ENCODE peak calls at places on chromosomes 7 and 10, in five cellular contexts. One of them, this sample, is unnamed.

GRCh38 chr7:82428186-82428961 is 15.2 kb downstream of the CACNA2D1 start:
- DNase-seq in OCI-LY7: no peak
- DNase-seq in AG10803: peak
- DNase-seq in Peyer's patch: no peak
- DNase-seq in left ventricle myocardium inferior: no peak
- DNase-seq in this sample: no peak

GRCh38 chr7:157495594-157495993 is 158.8 kb downstream of the DNAJB6 start:
- DNase-seq in OCI-LY7: no peak
- DNase-seq in AG10803: no peak
- DNase-seq in Peyer's patch: peak
- DNase-seq in left ventricle myocardium inferior: no peak
- DNase-seq in this sample: no peak

GRCh38 chr10:28332699-28333098 is 29.8 kb upstream of the MPP7 start:
- DNase-seq in OCI-LY7: peak
- DNase-seq in AG10803: no peak
- DNase-seq in Peyer's patch: no peak
- DNase-seq in left ventricle myocardium inferior: no peak
- DNase-seq in this sample: no peak

GRCh38 chr10:132591166-132591971 is 53.8 kb downstream of the INPP5A start:
- DNase-seq in OCI-LY7: no peak
- DNase-seq in AG10803: peak
- DNase-seq in Peyer's patch: peak
- DNase-seq in left ventricle myocardium inferior: peak
- DNase-seq in this sample: no peak

GRCh38 chr10:52256832-52257691 is 57.0 kb upstream of the DKK1 start:
- DNase-seq in OCI-LY7: no peak
- DNase-seq in AG10803: no peak
- DNase-seq in Peyer's patch: no peak
- DNase-seq in left ventricle myocardium inferior: no peak
- DNase-seq in this sample: peak

GRCh38 chr10:61994404-61995031 is 93.0 kb downstream of the ARID5B start:
- DNase-seq in OCI-LY7: no peak
- DNase-seq in AG10803: no peak
- DNase-seq in Peyer's patch: no peak
- DNase-seq in left ventricle myocardium inferior: no peak
- DNase-seq in this sample: no peak

GRCh38 chr7:158302274-158303070 is 285.2 kb downstream of the PTPRN2 start:
- DNase-seq in OCI-LY7: no peak
- DNase-seq in AG10803: no peak
- DNase-seq in Peyer's patch: peak
- DNase-seq in left ventricle myocardium inferior: no peak
- DNase-seq in this sample: no peak

GRCh38 chr10:131475043-131475442 is 163.5 kb upstream of the TCERG1L start:
- DNase-seq in OCI-LY7: no peak
- DNase-seq in AG10803: no peak
- DNase-seq in Peyer's patch: no peak
- DNase-seq in left ventricle myocardium inferior: no peak
- DNase-seq in this sample: no peak

GRCh38 chr7:122136033-122136432 is 8.0 kb downstream of the AASS start:
- DNase-seq in OCI-LY7: no peak
- DNase-seq in AG10803: peak
- DNase-seq in Peyer's patch: no peak
- DNase-seq in left ventricle myocardium inferior: no peak
- DNase-seq in this sample: no peak

GRCh38 chr10:43885842-43886241 is 237.2 kb upstream of the ZNF32 start:
- DNase-seq in OCI-LY7: peak
- DNase-seq in AG10803: no peak
- DNase-seq in Peyer's patch: no peak
- DNase-seq in left ventricle myocardium inferior: no peak
- DNase-seq in this sample: no peak

GRCh38 chr7:51950811-51951210 is 634.2 kb upstream of the COBL start:
- DNase-seq in OCI-LY7: no peak
- DNase-seq in AG10803: no peak
- DNase-seq in Peyer's patch: no peak
- DNase-seq in left ventricle myocardium inferior: no peak
- DNase-seq in this sample: no peak

GRCh38 chr10:73744690-73744994 is 470 bp downstream of the SEC24C start:
- DNase-seq in OCI-LY7: peak
- DNase-seq in AG10803: peak
- DNase-seq in Peyer's patch: peak
- DNase-seq in left ventricle myocardium inferior: no peak
- DNase-seq in this sample: peak

GRCh38 chr7:148503900-148504487 is 86.6 kb upstream of the C7orf33 start:
- DNase-seq in OCI-LY7: peak
- DNase-seq in AG10803: peak
- DNase-seq in Peyer's patch: no peak
- DNase-seq in left ventricle myocardium inferior: no peak
- DNase-seq in this sample: peak

GRCh38 chr7:151462306-151462779 is 22.4 kb upstream of the CRYGN start:
- DNase-seq in OCI-LY7: no peak
- DNase-seq in AG10803: no peak
- DNase-seq in Peyer's patch: no peak
- DNase-seq in left ventricle myocardium inferior: no peak
- DNase-seq in this sample: no peak

GRCh38 chr7:104900525-104900924 is 113.5 kb upstream of the KMT2E start:
- DNase-seq in OCI-LY7: no peak
- DNase-seq in AG10803: no peak
- DNase-seq in Peyer's patch: no peak
- DNase-seq in left ventricle myocardium inferior: no peak
- DNase-seq in this sample: no peak

GRCh38 chr10:74502963-74503608 is 323.3 kb upstream of the KAT6B start:
- DNase-seq in OCI-LY7: no peak
- DNase-seq in AG10803: peak
- DNase-seq in Peyer's patch: no peak
- DNase-seq in left ventricle myocardium inferior: no peak
- DNase-seq in this sample: no peak

GRCh38 chr10:51770719-51771118 is 71.3 kb upstream of the CSTF2T start:
- DNase-seq in OCI-LY7: no peak
- DNase-seq in AG10803: peak
- DNase-seq in Peyer's patch: no peak
- DNase-seq in left ventricle myocardium inferior: no peak
- DNase-seq in this sample: no peak

GRCh38 chr10:132877473-132877872 is 64.9 kb downstream of the CFAP46 start:
- DNase-seq in OCI-LY7: no peak
- DNase-seq in AG10803: no peak
- DNase-seq in Peyer's patch: peak
- DNase-seq in left ventricle myocardium inferior: no peak
- DNase-seq in this sample: no peak

DNA sequence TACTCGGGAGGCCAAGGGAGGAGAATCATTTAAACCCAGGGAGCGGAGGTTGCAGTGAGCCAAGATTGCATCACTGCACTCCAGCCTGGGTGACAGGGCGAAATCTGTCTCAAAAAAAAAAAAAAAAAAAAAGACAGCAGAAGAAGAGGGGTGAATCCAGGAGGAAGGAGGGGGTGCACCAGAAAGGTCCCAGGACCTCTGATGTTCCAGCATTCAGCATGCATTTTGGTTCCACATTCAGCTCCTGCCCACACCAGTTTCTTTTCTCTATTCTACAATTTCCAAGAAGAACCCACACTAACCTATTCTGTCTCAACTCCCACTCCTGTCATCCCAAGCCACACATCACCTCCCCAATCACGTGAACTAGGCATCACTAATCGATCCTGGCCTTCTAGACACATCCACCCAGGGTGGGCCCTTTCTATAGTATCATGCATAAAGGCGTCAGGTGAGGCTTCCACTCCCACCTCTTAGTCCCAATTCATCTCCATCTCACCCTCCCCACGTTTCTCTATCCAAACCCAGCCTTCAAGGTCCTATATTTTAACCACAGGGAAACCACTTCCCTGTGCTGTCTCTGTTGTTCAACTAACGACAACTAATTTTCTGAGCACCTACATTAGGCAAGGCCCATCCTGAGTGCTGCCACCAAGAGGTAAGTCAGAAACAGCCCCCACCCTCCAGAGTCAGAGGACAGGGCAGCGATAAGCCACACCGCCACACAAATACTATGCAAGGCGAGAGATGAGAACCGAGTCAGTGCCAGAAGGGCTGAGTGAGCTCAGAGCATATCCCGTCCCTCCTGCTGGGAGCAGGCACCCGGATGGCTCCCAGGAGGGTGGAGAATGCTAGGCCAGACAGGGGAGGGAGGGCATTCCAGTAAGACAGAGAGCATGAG is 2.2 kb downstream of the ANXA11 start:
- DNase-seq in OCI-LY7: peak
- DNase-seq in AG10803: peak
- DNase-seq in Peyer's patch: peak
- DNase-seq in left ventricle myocardium inferior: peak
- DNase-seq in this sample: peak
- TF ChIP-seq CTCF in OCI-LY7: peak
- TF ChIP-seq CTCF in AG10803: peak
- TF ChIP-seq CTCF in Peyer's patch: no peak
- TF ChIP-seq CTCF in left ventricle myocardium inferior: peak
- TF ChIP-seq CTCF in this sample: peak

GRCh38 chr7:80681272-80681885 is 42.9 kb downstream of the CD36 start:
- DNase-seq in OCI-LY7: no peak
- DNase-seq in AG10803: peak
- DNase-seq in Peyer's patch: no peak
- DNase-seq in left ventricle myocardium inferior: no peak
- DNase-seq in this sample: peak
- TF ChIP-seq CTCF in OCI-LY7: peak
- TF ChIP-seq CTCF in AG10803: peak
- TF ChIP-seq CTCF in Peyer's patch: no peak
- TF ChIP-seq CTCF in left ventricle myocardium inferior: peak
- TF ChIP-seq CTCF in this sample: peak

DNA sequence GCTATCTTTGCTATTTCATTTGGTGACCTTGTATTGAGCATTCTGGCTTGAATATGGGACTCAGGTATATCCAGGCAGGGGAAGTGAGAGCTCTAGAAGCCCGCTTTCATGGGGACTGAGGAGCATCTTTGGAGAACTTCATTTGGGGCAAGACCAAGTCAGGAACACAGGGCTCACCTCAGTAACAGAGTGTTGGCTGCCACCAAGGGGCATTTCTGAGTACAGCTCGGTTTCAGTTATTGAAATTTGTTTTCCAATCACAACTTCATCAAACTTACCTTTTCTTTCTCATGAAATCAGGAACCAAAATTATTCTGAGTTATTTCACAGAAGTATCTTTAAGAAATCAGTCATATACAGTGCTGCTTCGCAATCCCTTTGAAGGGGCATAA is 337.2 kb downstream of the C7orf25 start:
- DNase-seq in OCI-LY7: no peak
- DNase-seq in AG10803: peak
- DNase-seq in Peyer's patch: no peak
- DNase-seq in left ventricle myocardium inferior: no peak
- DNase-seq in this sample: no peak
- TF ChIP-seq CTCF in OCI-LY7: peak
- TF ChIP-seq CTCF in AG10803: peak
- TF ChIP-seq CTCF in Peyer's patch: no peak
- TF ChIP-seq CTCF in left ventricle myocardium inferior: peak
- TF ChIP-seq CTCF in this sample: peak

GRCh38 chr10:100874702-100875483 is 37.9 kb upstream of the SLF2 start:
- DNase-seq in OCI-LY7: no peak
- DNase-seq in AG10803: no peak
- DNase-seq in Peyer's patch: no peak
- DNase-seq in left ventricle myocardium inferior: no peak
- DNase-seq in this sample: no peak

GRCh38 chr10:100869399-100869798 is 43.4 kb upstream of the SLF2 start:
- DNase-seq in OCI-LY7: no peak
- DNase-seq in AG10803: no peak
- DNase-seq in Peyer's patch: no peak
- DNase-seq in left ventricle myocardium inferior: no peak
- DNase-seq in this sample: no peak

GRCh38 chr10:100873081-100873824 is 39.5 kb upstream of the SLF2 start:
- DNase-seq in OCI-LY7: no peak
- DNase-seq in AG10803: no peak
- DNase-seq in Peyer's patch: no peak
- DNase-seq in left ventricle myocardium inferior: no peak
- DNase-seq in this sample: no peak

GRCh38 chr10:100873825-100874326 is 38.9 kb upstream of the SLF2 start:
- DNase-seq in OCI-LY7: no peak
- DNase-seq in AG10803: no peak
- DNase-seq in Peyer's patch: no peak
- DNase-seq in left ventricle myocardium inferior: no peak
- DNase-seq in this sample: no peak

GRCh38 chr10:100872034-100872791 is 40.5 kb upstream of the SLF2 start:
- DNase-seq in OCI-LY7: peak
- DNase-seq in AG10803: no peak
- DNase-seq in Peyer's patch: peak
- DNase-seq in left ventricle myocardium inferior: no peak
- DNase-seq in this sample: peak
- TF ChIP-seq CTCF in OCI-LY7: peak
- TF ChIP-seq CTCF in AG10803: peak
- TF ChIP-seq CTCF in Peyer's patch: no peak
- TF ChIP-seq CTCF in left ventricle myocardium inferior: peak
- TF ChIP-seq CTCF in this sample: peak

GRCh38 chr7:100827330-100828226 is at the start of gene EPHB4:
- DNase-seq in OCI-LY7: no peak
- DNase-seq in AG10803: peak
- DNase-seq in Peyer's patch: peak
- DNase-seq in left ventricle myocardium inferior: peak
- DNase-seq in this sample: no peak

GRCh38 chr7:100826546-100827329 is 585 bp downstream of the EPHB4 start:
- DNase-seq in OCI-LY7: no peak
- DNase-seq in AG10803: no peak
- DNase-seq in Peyer's patch: no peak
- DNase-seq in left ventricle myocardium inferior: no peak
- DNase-seq in this sample: no peak

GRCh38 chr7:100825215-100825671 is 2.1 kb downstream of the EPHB4 start:
- DNase-seq in OCI-LY7: no peak
- DNase-seq in AG10803: peak
- DNase-seq in Peyer's patch: no peak
- DNase-seq in left ventricle myocardium inferior: no peak
- DNase-seq in this sample: no peak

GRCh38 chr7:100824499-100825214 is 2.7 kb downstream of the EPHB4 start:
- DNase-seq in OCI-LY7: no peak
- DNase-seq in AG10803: peak
- DNase-seq in Peyer's patch: no peak
- DNase-seq in left ventricle myocardium inferior: no peak
- DNase-seq in this sample: no peak

GRCh38 chr7:100825760-100826545 is 1.4 kb downstream of the EPHB4 start:
- DNase-seq in OCI-LY7: no peak
- DNase-seq in AG10803: peak
- DNase-seq in Peyer's patch: no peak
- DNase-seq in left ventricle myocardium inferior: no peak
- DNase-seq in this sample: no peak
- TF ChIP-seq CTCF in OCI-LY7: no peak
- TF ChIP-seq CTCF in AG10803: peak
- TF ChIP-seq CTCF in Peyer's patch: no peak
- TF ChIP-seq CTCF in left ventricle myocardium inferior: no peak
- TF ChIP-seq CTCF in this sample: no peak